ENCODE peak calls at places on chromosomes 11 and 22, in nine cellular contexts. C is thoracic aorta; H is GM23338; A is mammary epithelial cell; L is CD8-positive, alpha-beta T cell; Y is fibroblast of pulmonary artery; Z is astrocyte of the spinal cord; W is left ventricle myocardium inferior; F is BE2C. U is an unnamed sample.

GRCh38 chr22:41940853-41941765 is 5.8 kb downstream of the CENPM start:
- DNase-seq in C (peak; percentile 30), H (peak; percentile 90), A (peak; percentile 71), L (peak; percentile 92), Y (peak; percentile 83), Z (peak; percentile 80), W (peak; percentile 85), F (peak; percentile 89), U (peak; percentile 64)

GRCh38 chr11:122727101-122727929 is 71.8 kb downstream of the UBASH3B start:
- DNase-seq in C (no peak), H (no peak), A (no peak), L (peak; percentile 67), Y (no peak), Z (no peak), W (no peak), F (no peak), U (no peak)

GRCh38 chr11:7906481-7906880 is 24.6 kb downstream of the OR10A6 start:
- DNase-seq in C (no peak), H (peak; percentile 44), A (peak; percentile 43), L (no peak), Y (no peak), Z (no peak), W (no peak), F (no peak), U (no peak)

GRCh38 chr11:70268526-70268925 is 2.0 kb upstream of the PPFIA1 start:
- DNase-seq in C (no peak), H (no peak), A (no peak), L (no peak), Y (no peak), Z (no peak), W (no peak), F (no peak), U (no peak)

GRCh38 chr11:120130176-120130980 is 7.5 kb downstream of the TRIM29 start:
- DNase-seq in C (no peak), H (no peak), A (no peak), L (no peak), Y (no peak), Z (no peak), W (peak; percentile 2), F (peak; percentile 2), U (no peak)

GRCh38 chr11:64321026-64321425 is 3.1 kb downstream of the PRDX5 start:
- DNase-seq in C (no peak), H (no peak), A (no peak), L (no peak), Y (no peak), Z (no peak), W (no peak), F (no peak), U (no peak)

GRCh38 chr11:112380464-112380863 is 119.8 kb upstream of the PLET1 start:
- DNase-seq in C (no peak), H (no peak), A (no peak), L (no peak), Y (no peak), Z (no peak), W (no peak), F (no peak), U (no peak)

GRCh38 chr22:22071455-22071854 is 88.9 kb upstream of the TOP3B start:
- DNase-seq in C (no peak), H (no peak), A (no peak), L (no peak), Y (no peak), Z (no peak), W (no peak), F (no peak), U (no peak)

GRCh38 chr11:27183672-27184457 is 143.2 kb downstream of the BBOX1 start:
- DNase-seq in C (no peak), H (peak; percentile 82), A (peak; percentile 47), L (no peak), Y (peak; percentile 84), Z (peak; percentile 79), W (no peak), F (peak; percentile 41), U (peak; percentile 73)

GRCh38 chr11:21514298-21514697 is 678.6 kb upstream of the ANO5 start:
- DNase-seq in C (no peak), H (peak; percentile 36), A (no peak), L (no peak), Y (no peak), Z (no peak), W (no peak), F (peak; percentile 24), U (no peak)

GRCh38 chr11:47453365-47453764 is 4.4 kb upstream of the RAPSN start:
- DNase-seq in C (no peak), H (no peak), A (no peak), L (no peak), Y (no peak), Z (no peak), W (no peak), F (no peak), U (no peak)

GRCh38 chr11:118913411-118914125 is 12.2 kb downstream of the BCL9L start:
- DNase-seq in C (no peak), H (no peak), A (peak; percentile 53), L (peak; percentile 88), Y (no peak), Z (no peak), W (peak; percentile 29), F (no peak), U (no peak)

GRCh38 chr11:118911113-118911879 is 14.4 kb downstream of the BCL9L start:
- DNase-seq in C (no peak), H (peak; percentile 62), A (peak; percentile 66), L (peak; percentile 56), Y (no peak), Z (peak; percentile 60), W (no peak), F (no peak), U (no peak)

GRCh38 chr11:118910309-118911112 is 15.2 kb downstream of the BCL9L start:
- DNase-seq in C (no peak), H (peak; percentile 92), A (peak; percentile 81), L (peak; percentile 71), Y (peak; percentile 92), Z (peak; percentile 86), W (peak; percentile 77), F (no peak), U (peak; percentile 66)

GRCh38 chr11:118912742-118913410 is 12.8 kb downstream of the BCL9L start:
- DNase-seq in C (no peak), H (no peak), A (peak; percentile 74), L (no peak), Y (no peak), Z (no peak), W (no peak), F (no peak), U (no peak)

DNA sequence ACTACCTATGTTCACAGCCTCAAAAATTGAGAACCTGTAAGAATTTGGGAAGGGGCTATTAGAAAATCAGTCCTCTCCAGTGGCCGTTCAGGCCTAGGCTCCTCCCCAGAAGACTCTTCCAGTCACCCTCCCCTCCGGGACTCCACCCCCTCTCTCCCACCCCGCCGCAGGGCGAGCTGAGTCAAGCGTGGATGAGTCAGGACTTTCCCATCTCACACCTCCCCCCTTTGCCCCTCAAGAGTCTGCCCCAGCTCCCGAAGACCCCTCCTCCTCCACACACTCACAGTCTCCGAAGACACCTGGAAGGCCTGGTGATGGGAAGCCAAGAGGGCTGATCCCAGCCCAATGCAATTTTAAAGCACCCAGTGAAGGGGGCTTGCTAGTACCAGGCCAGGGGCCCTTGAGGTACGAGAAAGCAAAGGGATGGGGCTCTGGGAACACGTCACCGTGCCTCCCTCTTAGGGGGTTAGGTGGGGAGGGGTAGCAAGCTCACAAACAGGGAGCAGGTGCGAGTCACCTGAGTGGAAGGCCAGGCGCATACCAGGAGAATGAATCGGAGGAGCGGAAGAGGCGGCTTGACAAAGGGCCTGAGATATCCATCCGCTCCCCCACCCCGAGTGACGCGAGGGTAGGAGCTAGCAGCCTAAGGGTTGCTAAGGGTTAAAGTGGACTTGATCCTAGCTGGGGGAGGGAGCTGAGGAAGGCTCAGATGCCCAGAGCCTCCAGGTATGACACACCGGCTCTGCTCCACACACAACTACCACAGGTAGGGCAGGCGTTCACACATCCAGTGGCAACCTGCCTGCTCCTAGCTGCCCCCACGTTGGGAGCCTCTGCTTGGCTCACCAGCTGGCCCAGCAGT is 13.6 kb downstream of the BCL9L start:
- DNase-seq in C (peak; percentile 80), H (peak; percentile 99), A (peak; percentile 99), L (peak; percentile 74), Y (peak; percentile 85), Z (peak; percentile 93), W (peak; percentile 77), F (peak; percentile 83), U (peak; percentile 71)
- H3K4me3 ChIP-seq in C (peak overlapping the region; percentile 76), H (peak overlapping the region; percentile 55), A (no peak overlapping the region), L (peak overlapping the region; percentile 44), Y (peak overlapping the region; percentile 36), Z (no peak overlapping the region), W (peak overlapping the region; percentile 63), F (no peak overlapping the region), U (no peak overlapping the region)

GRCh38 chr22:33561149-33561807 is 359.0 kb downstream of the LARGE1 start:
- DNase-seq in C (no peak), H (no peak), A (no peak), L (no peak), Y (no peak), Z (no peak), W (no peak), F (no peak), U (no peak)

GRCh38 chr22:33557836-33558235 is 362.4 kb downstream of the LARGE1 start:
- DNase-seq in C (no peak), H (no peak), A (no peak), L (no peak), Y (no peak), Z (no peak), W (no peak), F (no peak), U (no peak)

GRCh38 chr22:33553493-33553892 is 366.8 kb downstream of the LARGE1 start:
- DNase-seq in C (no peak), H (no peak), A (no peak), L (no peak), Y (no peak), Z (no peak), W (no peak), F (no peak), U (no peak)

GRCh38 chr22:33555814-33556522 is 364.3 kb downstream of the LARGE1 start:
- DNase-seq in C (no peak), H (no peak), A (no peak), L (no peak), Y (no peak), Z (no peak), W (no peak), F (no peak), U (no peak)
- TF ChIP-seq CTCF in C (no peak), H (no peak), A (no peak), L (no peak), Y (no peak), Z (no peak), W (no peak), F (no peak), U (no peak)

DNA sequence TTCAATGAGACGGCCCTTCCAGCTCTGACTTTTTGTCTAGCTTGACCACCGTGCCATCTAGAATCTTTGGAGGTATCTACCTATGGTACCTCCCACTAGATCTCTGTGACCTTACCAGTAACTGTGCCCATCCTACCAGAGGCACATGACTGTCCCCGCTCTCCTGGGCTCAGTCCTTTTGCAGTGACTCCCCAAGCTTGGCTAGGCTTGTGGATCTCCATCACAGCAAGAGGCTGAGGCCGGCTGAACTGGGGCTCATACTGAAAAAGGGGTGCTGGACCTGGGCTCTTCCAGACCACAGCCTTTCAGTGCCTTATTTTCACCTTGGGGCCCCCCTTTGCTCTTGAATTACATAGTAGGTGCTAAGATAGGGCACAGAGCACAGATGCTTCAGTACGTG is 27.3 kb downstream of the RELT start:
- DNase-seq in C (no peak), H (no peak), A (no peak), L (no peak), Y (no peak), Z (no peak), W (no peak), F (no peak), U (no peak)
- H3K4me3 ChIP-seq in C (no peak overlapping the region), H (no peak overlapping the region), A (no peak overlapping the region), L (no peak overlapping the region), Y (no peak overlapping the region), Z (no peak overlapping the region), W (no peak overlapping the region), F (no peak overlapping the region), U (no peak overlapping the region)

GRCh38 chr22:18078329-18079041 is 695 bp downstream of the PEX26 start:
- DNase-seq in C (no peak), H (peak; percentile 70), A (peak; percentile 51), L (no peak), Y (no peak), Z (no peak), W (no peak), F (peak; percentile 38), U (no peak)
- TF ChIP-seq CTCF in C (no peak), H (no peak), A (no peak), L (no peak), Y (no peak), Z (peak; percentile 18), W (no peak), F (no peak), U (peak; percentile 23)